ENCODE peak calls at places on chromosomes 12 and 14, in six cellular contexts. D, K, W, S, E and H are unnamed samples.

GRCh38 chr14:68978550-68978911 is 571 bp downstream of the ACTN1 start:
- DNase-seq in S (no peak), E (no peak), K (peak), W (peak), D (peak), H (no peak)

GRCh38 chr14:39956372-39956771 is 524.1 kb upstream of the FBXO33 start:
- DNase-seq in D (no peak), S (no peak), E (no peak), W (no peak), K (no peak), H (no peak)

GRCh38 chr12:52044284-52044983 is 6.8 kb upstream of the NR4A1 start:
- DNase-seq in W (peak), E (peak), S (no peak), K (no peak), D (peak), H (no peak)

GRCh38 chr14:58177125-58177524 is 22.8 kb upstream of the ACTR10 start:
- DNase-seq in S (no peak), D (no peak), K (no peak), E (no peak), W (no peak), H (no peak)

GRCh38 chr12:132804426-132804861 is 24.2 kb downstream of the GOLGA3 start:
- DNase-seq in E (no peak), W (no peak), K (no peak), D (no peak), S (no peak), H (no peak)

GRCh38 chr12:13196302-13196921 is at the start of gene EMP1:
- DNase-seq in D (peak), E (peak), S (peak), K (peak), W (peak), H (peak)

GRCh38 chr12:12398026-12398859 is 41.4 kb downstream of the BORCS5 start:
- DNase-seq in E (peak), S (no peak), K (no peak), W (peak), D (peak), H (peak)

GRCh38 chr12:126534495-126534894 is 1469.3 kb downstream of the AACS start:
- DNase-seq in S (no peak), W (no peak), D (no peak), K (no peak), E (no peak), H (no peak)

GRCh38 chr14:51448831-51449665 is 202.7 kb upstream of the FRMD6 start:
- DNase-seq in W (no peak), S (no peak), K (no peak), D (no peak), E (no peak), H (peak)

GRCh38 chr14:106039400-106039799 is 513.0 kb downstream of the TMEM121 start:
- DNase-seq in K (peak), S (peak), W (no peak), E (no peak), D (no peak), H (no peak)

GRCh38 chr14:97747282-97747681 is 950.1 kb downstream of the VRK1 start:
- DNase-seq in D (no peak), S (no peak), E (no peak), K (no peak), W (no peak), H (no peak)

GRCh38 chr12:113852695-113853490 is 113.2 kb downstream of the RBM19 start:
- DNase-seq in W (no peak), K (no peak), E (no peak), S (no peak), D (no peak), H (no peak)

GRCh38 chr12:111748195-111748803 is 18.4 kb upstream of the ALDH2 start:
- DNase-seq in W (no peak), D (no peak), S (no peak), K (no peak), E (no peak), H (no peak)

GRCh38 chr12:127282786-127283565 is 984.0 kb upstream of the TMEM132C start:
- DNase-seq in E (no peak), D (no peak), S (no peak), W (no peak), K (no peak), H (no peak)

GRCh38 chr14:88933203-88933602 is 108.8 kb downstream of the TTC8 start:
- DNase-seq in D (no peak), K (no peak), E (no peak), W (no peak), S (no peak), H (no peak)

GRCh38 chr14:70152704-70153103 is 36.0 kb downstream of the SLC8A3 start:
- DNase-seq in S (no peak), E (no peak), D (no peak), W (no peak), K (no peak), H (no peak)

GRCh38 chr12:49198431-49199155 is 9.7 kb upstream of the TUBA1A start:
- DNase-seq in D (no peak), S (no peak), W (peak), E (no peak), K (no peak), H (peak)

GRCh38 chr14:103628221-103628683 is 759 bp upstream of the KLC1 start:
- DNase-seq in W (peak), D (peak), K (peak), E (peak), S (peak), H (no peak)

GRCh38 chr14:31682768-31683167 is 121.6 kb downstream of the NUBPL start:
- DNase-seq in S (no peak), E (no peak), K (no peak), W (no peak), D (no peak), H (no peak)

GRCh38 chr14:53953002-53953827 is 3.4 kb downstream of the BMP4 start:
- DNase-seq in D (peak), E (peak), K (no peak), W (peak), S (peak), H (no peak)

GRCh38 chr12:116662612-116663144 is 75.2 kb downstream of the SPRING1 start:
- DNase-seq in E (no peak), W (no peak), K (no peak), D (no peak), S (no peak), H (no peak)

GRCh38 chr14:21096889-21097615 is 1.4 kb downstream of the ZNF219 start:
- DNase-seq in E (no peak), S (no peak), D (no peak), K (no peak), W (no peak), H (no peak)

GRCh38 chr14:61091657-61092273 is 110.7 kb downstream of the SLC38A6 start:
- DNase-seq in D (no peak), W (no peak), E (no peak), K (no peak), S (no peak), H (no peak)

GRCh38 chr14:74414793-74415437 is 11.1 kb downstream of the SYNDIG1L start:
- DNase-seq in D (no peak), S (no peak), K (no peak), W (no peak), E (no peak), H (no peak)

GRCh38 chr12:117874842-117875434 is 93.9 kb downstream of the KSR2 start:
- DNase-seq in K (peak), D (peak), S (peak), W (peak), E (no peak), H (no peak)

GRCh38 chr14:22748691-22749090 is 17.8 kb upstream of the OXA1L start:
- DNase-seq in D (no peak), W (no peak), S (peak), K (no peak), E (no peak), H (no peak)

GRCh38 chr12:91434081-91434480 is 251.5 kb upstream of the DCN start:
- DNase-seq in E (no peak), D (no peak), K (no peak), W (no peak), S (no peak), H (no peak)